ENCODE peak calls at places on chromosomes 6 and 20, in six cellular contexts. U is NCI-H774, L is fibroblast of mammary gland, D is hypothalamus, Q is OCI-LY7, O is NCI-H69. K is an unnamed sample.

GRCh38 chr20:23180451-23180921 is 94.4 kb upstream of the CD93 start:
- DNase-seq in L (no peak), Q (no peak), U (no peak), D (no peak), O (no peak), K (no peak)

GRCh38 chr6:117928833-117929232 is 21.8 kb downstream of the SLC35F1 start:
- DNase-seq in D (no peak), L (no peak), U (no peak), O (no peak), Q (peak; percentile 3), K (no peak)

GRCh38 chr6:134331255-134331654 is 13.3 kb upstream of the SGK1 start:
- DNase-seq in O (no peak), U (no peak), D (no peak), Q (no peak), L (peak; percentile 23), K (no peak)

GRCh38 chr20:63059684-63060056 is 52.9 kb upstream of the BHLHE23 start:
- DNase-seq in Q (no peak), L (no peak), O (no peak), U (no peak), D (no peak), K (no peak)

GRCh38 chr6:165119231-165120020 is 190.0 kb downstream of the C6orf118 start:
- DNase-seq in U (no peak), D (peak; percentile 8), O (no peak), Q (no peak), L (no peak), K (no peak)

GRCh38 chr6:66558189-66558588 is 851.2 kb upstream of the EYS start:
- DNase-seq in Q (peak; percentile 16), D (no peak), U (no peak), L (no peak), O (peak; percentile 61), K (no peak)

GRCh38 chr20:14972256-14972655 is 634.8 kb upstream of the FLRT3 start:
- DNase-seq in D (no peak), O (no peak), Q (no peak), U (no peak), L (no peak), K (no peak)

GRCh38 chr20:58308680-58309527 is 611 bp upstream of the RAB22A start:
- DNase-seq in U (no peak), Q (peak; percentile 61), O (peak; percentile 66), L (peak; percentile 45), D (peak; percentile 24), K (peak; percentile 66)

GRCh38 chr6:11044712-11045167 is 635 bp upstream of the ELOVL2 start:
- DNase-seq in D (no peak), L (no peak), Q (no peak), O (no peak), U (no peak), K (no peak)

GRCh38 chr6:114271405-114271804 is 71.4 kb downstream of the HS3ST5 start:
- DNase-seq in Q (no peak), U (no peak), L (no peak), D (no peak), O (no peak), K (no peak)

GRCh38 chr6:35810831-35811698 is 5.9 kb downstream of the LHFPL5 start:
- DNase-seq in O (peak; percentile 28), U (peak; percentile 31), Q (no peak), L (peak; percentile 81), D (no peak), K (no peak)

GRCh38 chr6:44073612-44074382 is 53.5 kb downstream of the MRPL14 start:
- DNase-seq in Q (peak; percentile 57), U (no peak), L (peak; percentile 57), O (no peak), D (no peak), K (no peak)

GRCh38 chr20:8094845-8095244 is 37.2 kb upstream of the PLCB1 start:
- DNase-seq in Q (no peak), L (peak; percentile 83), O (peak; percentile 55), U (no peak), D (no peak), K (no peak)

GRCh38 chr20:25195962-25196700 is 619 bp downstream of the ENTPD6 start:
- DNase-seq in Q (no peak), O (peak; percentile 86), D (no peak), U (peak; percentile 19), L (no peak), K (no peak)

GRCh38 chr6:155121699-155122098 is 126.6 kb downstream of the TIAM2 start:
- DNase-seq in Q (no peak), U (no peak), D (peak; percentile 37), L (no peak), O (peak; percentile 37), K (no peak)

GRCh38 chr6:55922406-55922805 is 47.0 kb upstream of the BMP5 start:
- DNase-seq in D (no peak), L (no peak), U (no peak), O (no peak), Q (no peak), K (no peak)

GRCh38 chr6:3366596-3367413 is 90.0 kb downstream of the SLC22A23 start:
- DNase-seq in Q (no peak), U (no peak), L (no peak), D (no peak), O (peak; percentile 81), K (no peak)

GRCh38 chr20:10761786-10762185 is 88.0 kb upstream of the JAG1 start:
- DNase-seq in Q (no peak), D (no peak), U (no peak), L (no peak), O (no peak), K (no peak)

GRCh38 chr6:38997128-38997761 is 51.3 kb upstream of the GLP1R start:
- DNase-seq in Q (peak; percentile 26), D (no peak), U (peak; percentile 2), O (peak; percentile 10), L (peak; percentile 14), K (peak; percentile 15)

GRCh38 chr6:56593801-56594318 is 48.8 kb downstream of the DST start:
- DNase-seq in L (peak; percentile 50), D (no peak), Q (peak; percentile 65), O (no peak), U (no peak), K (peak; percentile 10)

GRCh38 chr20:61325718-61326117 is 73.7 kb downstream of the CDH4 start:
- DNase-seq in O (no peak), Q (no peak), L (no peak), D (no peak), U (no peak), K (no peak)

GRCh38 chr6:43009124-43009523 is 4.6 kb downstream of the MEA1 start:
- DNase-seq in O (peak; percentile 31), D (peak; percentile 24), Q (peak; percentile 74), L (peak; percentile 43), U (no peak), K (peak; percentile 28)

GRCh38 chr20:48789185-48789668 is 38.6 kb downstream of the PREX1 start:
- DNase-seq in L (no peak), O (no peak), Q (no peak), D (no peak), U (no peak), K (no peak)

GRCh38 chr20:45311589-45312211 is 3.6 kb upstream of the MATN4 start:
- DNase-seq in L (peak; percentile 45), U (peak; percentile 52), O (peak; percentile 71), Q (peak; percentile 25), D (peak; percentile 14), K (peak; percentile 85)

GRCh38 chr6:35757461-35758123 is 18.8 kb upstream of the CLPSL2 start:
- DNase-seq in D (no peak), L (peak; percentile 64), O (peak; percentile 42), Q (peak; percentile 66), U (no peak), K (peak; percentile 49)

K was measured in GM12891.